ENCODE peak calls at places on chromosomes 5 and 9, in nine cellular contexts. A is activated naive CD4-positive, alpha-beta T cell treated with anti-CD3 and anti-CD28 coated beads for 36 hours; Q is stimulated activated CD4-positive, alpha-beta T cell treated with anti-CD3 and anti-CD28 coated beads, Interleukin-4, amount 100 ng/mL, for 48 hours; B is Peyer's patch; Z is stromal cell of bone marrow; X is right lobe of liver; C is OCI-LY7; T is G401; S is neuronal stem cell. E is an unnamed sample.

GRCh38 chr5:158414780-158415179 is 555.8 kb upstream of the CLINT1 start:
- DNase-seq in A (no peak), Q (no peak), B (no peak), Z (peak; percentile 66), X (no peak), C (no peak), T (no peak), S (no peak), E (no peak)

GRCh38 chr5:2912741-2913140 is 161.3 kb upstream of the IRX2 start:
- DNase-seq in A (no peak), Q (no peak), B (no peak), Z (no peak), X (peak; percentile 19), C (no peak), T (no peak), S (no peak), E (no peak)

GRCh38 chr9:25025156-25025555 is 479.5 kb upstream of the IZUMO3 start:
- DNase-seq in A (no peak), Q (no peak), B (no peak), Z (no peak), X (no peak), C (no peak), T (no peak), S (no peak), E (no peak)

GRCh38 chr9:95641591-95641990 is 124.8 kb upstream of the PTCH1 start:
- DNase-seq in A (peak; percentile 20), Q (no peak), B (no peak), Z (no peak), X (no peak), C (no peak), T (no peak), S (no peak), E (no peak)

GRCh38 chr5:57216714-57217113 is 42.9 kb downstream of the GPBP1 start:
- DNase-seq in A (no peak), Q (no peak), B (no peak), Z (peak; percentile 10), X (no peak), C (no peak), T (no peak), S (no peak), E (no peak)

GRCh38 chr5:116557669-116558271 is 16.9 kb downstream of the SEMA6A start:
- DNase-seq in A (no peak), Q (no peak), B (no peak), Z (no peak), X (no peak), C (peak; percentile 16), T (peak; percentile 54), S (no peak), E (no peak)

GRCh38 chr5:1823381-1824034 is 22.3 kb downstream of the NDUFS6 start:
- DNase-seq in A (no peak), Q (no peak), B (peak; percentile 38), Z (no peak), X (peak; percentile 37), C (no peak), T (no peak), S (no peak), E (no peak)

GRCh38 chr5:21391506-21391905 is 1403.5 kb upstream of the CDH18 start:
- DNase-seq in A (no peak), Q (no peak), B (no peak), Z (peak; percentile 1), X (no peak), C (no peak), T (no peak), S (no peak), E (peak; percentile 10)

GRCh38 chr9:86974421-86974820 is 27.1 kb upstream of the GAS1 start:
- DNase-seq in A (no peak), Q (no peak), B (no peak), Z (no peak), X (no peak), C (no peak), T (no peak), S (no peak), E (no peak)

GRCh38 chr9:98998441-98999151 is 54.9 kb downstream of the COL15A1 start:
- DNase-seq in A (peak; percentile 69), Q (peak; percentile 61), B (peak; percentile 87), Z (peak; percentile 84), X (peak; percentile 77), C (peak; percentile 56), T (peak; percentile 75), S (peak; percentile 62), E (peak; percentile 86)